ENCODE peak calls at places on chromosomes 11 and 22, in four cellular contexts. One of them, this sample, is unnamed.

GRCh38 chr22:45468872-45469572 is 33.7 kb upstream of the FBLN1 start:
- DNase-seq in right lobe of liver: no peak
- DNase-seq in HFF-Myc: no peak
- DNase-seq in cardiac muscle cell: no peak
- DNase-seq in this sample: no peak

GRCh38 chr11:35554491-35555237 is 29.2 kb upstream of the PAMR1 start:
- DNase-seq in HFF-Myc: no peak
- DNase-seq in cardiac muscle cell: peak
- DNase-seq in right lobe of liver: no peak
- DNase-seq in this sample: no peak

GRCh38 chr11:122145715-122146274 is 29.8 kb upstream of the BLID start:
- DNase-seq in cardiac muscle cell: no peak
- DNase-seq in right lobe of liver: no peak
- DNase-seq in HFF-Myc: no peak
- DNase-seq in this sample: no peak

GRCh38 chr11:2581931-2582435 is 117.8 kb downstream of the KCNQ1OT1 start:
- DNase-seq in right lobe of liver: no peak
- DNase-seq in cardiac muscle cell: no peak
- DNase-seq in HFF-Myc: no peak
- DNase-seq in this sample: no peak

GRCh38 chr11:109933126-109933525 is 160.1 kb upstream of the ZC3H12C start:
- DNase-seq in HFF-Myc: no peak
- DNase-seq in right lobe of liver: no peak
- DNase-seq in cardiac muscle cell: peak
- DNase-seq in this sample: no peak

GRCh38 chr22:30422481-30423295 is 2.9 kb upstream of the MTFP1 start:
- DNase-seq in right lobe of liver: peak
- DNase-seq in HFF-Myc: no peak
- DNase-seq in cardiac muscle cell: peak
- DNase-seq in this sample: no peak

GRCh38 chr11:3091846-3092602 is 34.8 kb upstream of the CARS1 start:
- DNase-seq in cardiac muscle cell: peak
- DNase-seq in right lobe of liver: peak
- DNase-seq in HFF-Myc: no peak
- DNase-seq in this sample: peak

GRCh38 chr11:133835258-133836075 is 9.8 kb downstream of the SPATA19 start:
- DNase-seq in right lobe of liver: peak
- DNase-seq in HFF-Myc: peak
- DNase-seq in cardiac muscle cell: peak
- DNase-seq in this sample: peak

GRCh38 chr22:35622132-35622913 is 5.2 kb upstream of the MB start:
- DNase-seq in HFF-Myc: no peak
- DNase-seq in right lobe of liver: peak
- DNase-seq in cardiac muscle cell: no peak
- DNase-seq in this sample: no peak

GRCh38 chr11:33063326-33063775 is 24.0 kb downstream of the TCP11L1 start:
- DNase-seq in HFF-Myc: no peak
- DNase-seq in cardiac muscle cell: peak
- DNase-seq in right lobe of liver: no peak
- DNase-seq in this sample: peak

GRCh38 chr22:20166703-20167102 is 15.8 kb upstream of the CCDC188 start:
- DNase-seq in cardiac muscle cell: no peak
- DNase-seq in HFF-Myc: no peak
- DNase-seq in right lobe of liver: no peak
- DNase-seq in this sample: no peak

GRCh38 chr11:35563413-35564245 is 38.2 kb upstream of the PAMR1 start:
- DNase-seq in right lobe of liver: no peak
- DNase-seq in HFF-Myc: no peak
- DNase-seq in cardiac muscle cell: peak
- DNase-seq in this sample: no peak

GRCh38 chr22:38953577-38954413 is 3.6 kb upstream of the APOBEC3A start:
- DNase-seq in right lobe of liver: peak
- DNase-seq in cardiac muscle cell: no peak
- DNase-seq in HFF-Myc: no peak
- DNase-seq in this sample: peak

GRCh38 chr11:64566042-64566914 is 24.7 kb upstream of the SLC22A12 start:
- DNase-seq in right lobe of liver: peak
- DNase-seq in cardiac muscle cell: peak
- DNase-seq in HFF-Myc: peak
- DNase-seq in this sample: no peak

GRCh38 chr11:64542172-64543125 is 48.6 kb upstream of the SLC22A12 start:
- DNase-seq in cardiac muscle cell: no peak
- DNase-seq in right lobe of liver: no peak
- DNase-seq in HFF-Myc: no peak
- DNase-seq in this sample: no peak

GRCh38 chr11:2139691-2140337 is 625 bp upstream of the IGF2 start:
- DNase-seq in right lobe of liver: no peak
- DNase-seq in cardiac muscle cell: no peak
- DNase-seq in HFF-Myc: no peak
- DNase-seq in this sample: no peak

GRCh38 chr22:21978564-21979386 is 3.8 kb downstream of the TOP3B start:
- DNase-seq in right lobe of liver: no peak
- DNase-seq in cardiac muscle cell: no peak
- DNase-seq in HFF-Myc: no peak
- DNase-seq in this sample: no peak

GRCh38 chr11:83813296-83813695 is 527.1 kb upstream of the CCDC90B start:
- DNase-seq in cardiac muscle cell: no peak
- DNase-seq in right lobe of liver: no peak
- DNase-seq in HFF-Myc: no peak
- DNase-seq in this sample: no peak

GRCh38 chr11:36300651-36301050 is 4.6 kb downstream of the PRR5L start:
- DNase-seq in HFF-Myc: no peak
- DNase-seq in right lobe of liver: peak
- DNase-seq in cardiac muscle cell: peak
- DNase-seq in this sample: no peak

GRCh38 chr22:41364955-41365354 is 16.8 kb upstream of the TEF start:
- DNase-seq in HFF-Myc: no peak
- DNase-seq in cardiac muscle cell: no peak
- DNase-seq in right lobe of liver: no peak
- DNase-seq in this sample: no peak

GRCh38 chr11:2902784-2903671 is 17.5 kb upstream of the CDKN1C start:
- DNase-seq in cardiac muscle cell: no peak
- DNase-seq in right lobe of liver: peak
- DNase-seq in HFF-Myc: no peak
- DNase-seq in this sample: no peak

GRCh38 chr11:44358713-44359112 is 48.8 kb upstream of the ALX4 start:
- DNase-seq in HFF-Myc: no peak
- DNase-seq in cardiac muscle cell: no peak
- DNase-seq in right lobe of liver: no peak
- DNase-seq in this sample: no peak

GRCh38 chr22:31896472-31896871 is 47.9 kb upstream of the YWHAH start:
- DNase-seq in cardiac muscle cell: no peak
- DNase-seq in HFF-Myc: no peak
- DNase-seq in right lobe of liver: no peak
- DNase-seq in this sample: no peak

GRCh38 chr11:87851234-87851633 is 324.0 kb downstream of the RAB38 start:
- DNase-seq in right lobe of liver: no peak
- DNase-seq in HFF-Myc: no peak
- DNase-seq in cardiac muscle cell: no peak
- DNase-seq in this sample: no peak

GRCh38 chr11:7469351-7469865 is 15.9 kb upstream of the OLFML1 start:
- DNase-seq in right lobe of liver: no peak
- DNase-seq in HFF-Myc: no peak
- DNase-seq in cardiac muscle cell: no peak
- DNase-seq in this sample: no peak

GRCh38 chr22:28800308-28801041 is at the start of gene XBP1:
- DNase-seq in cardiac muscle cell: peak
- DNase-seq in HFF-Myc: peak
- DNase-seq in right lobe of liver: peak
- DNase-seq in this sample: peak

GRCh38 chr22:28801845-28802594 is 1.7 kb upstream of the XBP1 start:
- DNase-seq in cardiac muscle cell: no peak
- DNase-seq in HFF-Myc: no peak
- DNase-seq in right lobe of liver: peak
- DNase-seq in this sample: peak

GRCh38 chr22:28799834-28800307 is 498 bp downstream of the XBP1 start:
- DNase-seq in HFF-Myc: no peak
- DNase-seq in cardiac muscle cell: peak
- DNase-seq in right lobe of liver: peak
- DNase-seq in this sample: peak

GRCh38 chr22:28799125-28799833 is 1.1 kb downstream of the XBP1 start:
- DNase-seq in right lobe of liver: no peak
- DNase-seq in HFF-Myc: no peak
- DNase-seq in cardiac muscle cell: peak
- DNase-seq in this sample: peak

GRCh38 chr22:28802595-28803087 is 2.3 kb upstream of the XBP1 start:
- DNase-seq in cardiac muscle cell: no peak
- DNase-seq in HFF-Myc: no peak
- DNase-seq in right lobe of liver: no peak
- DNase-seq in this sample: no peak
- TF ChIP-seq CTCF in cardiac muscle cell: no peak
- TF ChIP-seq CTCF in HFF-Myc: no peak
- TF ChIP-seq CTCF in right lobe of liver: peak
- TF ChIP-seq CTCF in this sample: no peak

GRCh38 chr11:113865873-113866272 is 9.5 kb downstream of the USP28 start:
- DNase-seq in right lobe of liver: no peak
- DNase-seq in cardiac muscle cell: no peak
- DNase-seq in HFF-Myc: no peak
- DNase-seq in this sample: no peak
- H3K4me3 ChIP-seq in right lobe of liver: no peak
- H3K4me3 ChIP-seq in cardiac muscle cell: no peak
- H3K4me3 ChIP-seq in HFF-Myc: no peak
- H3K4me3 ChIP-seq in this sample: no peak

DNA sequence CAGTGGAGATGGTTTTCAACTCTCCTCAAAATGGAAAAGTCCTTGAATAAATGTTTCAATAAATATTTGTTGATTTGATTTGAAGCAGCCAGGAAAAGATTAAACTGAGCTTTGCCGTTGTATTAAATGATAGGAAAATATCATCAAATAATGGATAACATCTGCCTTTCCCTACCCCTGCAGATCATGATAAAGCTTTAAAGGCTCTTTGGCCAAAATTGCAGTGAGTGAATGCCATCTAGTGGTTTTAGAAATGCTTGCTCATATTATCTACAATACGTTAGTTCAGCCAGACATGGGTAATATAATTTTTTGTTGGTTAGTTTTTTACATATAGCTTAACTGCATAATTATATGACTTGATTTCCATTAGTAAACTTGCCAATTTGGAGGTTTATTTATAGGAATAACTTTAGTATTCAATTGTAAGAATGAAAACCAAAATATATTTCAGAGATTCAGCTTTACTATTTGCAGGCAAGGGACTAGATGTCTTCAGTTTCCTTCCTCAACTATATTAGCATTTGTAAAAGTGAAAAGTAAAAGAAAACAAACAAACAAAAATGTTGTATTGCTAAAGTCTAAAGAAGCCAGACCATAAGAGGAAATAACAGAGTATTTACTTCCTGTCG is 159.2 kb downstream of the MSANTD4 start:
- DNase-seq in cardiac muscle cell: peak
- DNase-seq in right lobe of liver: no peak
- DNase-seq in HFF-Myc: peak
- DNase-seq in this sample: peak
- TF ChIP-seq CTCF in cardiac muscle cell: peak
- TF ChIP-seq CTCF in right lobe of liver: peak
- TF ChIP-seq CTCF in HFF-Myc: peak
- TF ChIP-seq CTCF in this sample: peak

GRCh38 chr22:37052386-37053309 is 1.1 kb downstream of the KCTD17 start:
- DNase-seq in HFF-Myc: no peak
- DNase-seq in right lobe of liver: no peak
- DNase-seq in cardiac muscle cell: no peak
- DNase-seq in this sample: no peak
- H3K4me3 ChIP-seq in HFF-Myc: peak
- H3K4me3 ChIP-seq in right lobe of liver: peak
- H3K4me3 ChIP-seq in cardiac muscle cell: no peak
- H3K4me3 ChIP-seq in this sample: no peak

This sample was measured in GM12865.